ENCODE peak calls at places on chromosomes 5 and 9, in eight cellular contexts. Q is lower leg skin, E is H54, Y is A549, F is transverse colon, O is body of pancreas, C is suprapubic skin, A is IMR-90. U is an unnamed sample.
A peak's percentile ranks its signal among the peaks of the same experiment; 100 is the strongest.

GRCh38 chr5:160444407-160444806 is 22.8 kb downstream of the PTTG1 start:
- DNase-seq in Q (no peak), E (no peak), Y (no peak), F (no peak), O (no peak), C (no peak), A (no peak), U (no peak)

GRCh38 chr5:158390556-158390955 is 531.6 kb upstream of the CLINT1 start:
- DNase-seq in Q (no peak), E (no peak), Y (no peak), F (no peak), O (no peak), C (no peak), A (peak; percentile 87), U (no peak)

GRCh38 chr5:60959156-60959555 is 14.2 kb downstream of the NDUFAF2 start:
- DNase-seq in Q (no peak), E (no peak), Y (peak; percentile 21), F (no peak), O (no peak), C (no peak), A (peak; percentile 40), U (no peak)

GRCh38 chr9:5025416-5025815 is 40.3 kb downstream of the JAK2 start:
- DNase-seq in Q (no peak), E (no peak), Y (no peak), F (no peak), O (no peak), C (no peak), A (peak; percentile 2), U (no peak)

GRCh38 chr9:17800397-17800796 is 221.5 kb downstream of the SH3GL2 start:
- DNase-seq in Q (no peak), E (no peak), Y (no peak), F (no peak), O (no peak), C (no peak), A (no peak), U (no peak)

GRCh38 chr9:137458194-137459146 is 664 bp downstream of the NSMF start:
- DNase-seq in Q (peak; percentile 89), E (no peak), Y (no peak), F (peak; percentile 49), O (peak; percentile 66), C (peak; percentile 79), A (no peak), U (peak; percentile 45)

GRCh38 chr5:28576022-28576421 is 1537.6 kb upstream of the CDH9 start:
- DNase-seq in Q (no peak), E (no peak), Y (peak; percentile 25), F (no peak), O (no peak), C (no peak), A (no peak), U (no peak)

GRCh38 chr5:142783601-142784291 is 13.6 kb downstream of the ARHGAP26 start:
- DNase-seq in Q (peak; percentile 87), E (no peak), Y (no peak), F (no peak), O (peak; percentile 36), C (no peak), A (no peak), U (no peak)

GRCh38 chr5:61327761-61328753 is 4.0 kb upstream of the ZSWIM6 start:
- DNase-seq in Q (no peak), E (peak; percentile 71), Y (peak; percentile 73), F (no peak), O (no peak), C (no peak), A (peak; percentile 95), U (no peak)

DNA sequence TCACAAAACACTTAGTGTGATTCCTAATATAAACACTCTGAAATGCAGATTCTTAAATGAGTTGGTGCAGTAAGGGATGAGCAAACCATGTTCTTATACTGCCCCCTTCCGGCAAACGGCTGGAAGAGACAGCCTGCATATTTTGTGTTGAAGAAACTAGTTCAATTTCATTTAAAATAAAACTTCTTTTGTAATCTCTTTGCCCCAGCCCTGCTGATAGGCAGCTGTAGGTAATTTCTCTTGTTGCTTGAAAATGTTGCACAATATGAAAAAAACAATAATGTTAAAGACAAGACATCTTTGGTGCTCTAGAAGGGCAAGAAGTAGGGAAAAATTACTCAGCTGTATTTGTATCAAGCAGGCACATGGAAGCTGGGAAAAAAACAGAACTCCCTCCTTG is 89.7 kb upstream of the CCNG1 start:
- DNase-seq in Q (no peak), E (peak; percentile 33), Y (peak; percentile 70), F (peak; percentile 50), O (peak; percentile 54), C (no peak), A (peak; percentile 55), U (no peak)
- TF ChIP-seq POLR2A in Q (no peak), E (no peak), Y (no peak), F (no peak), O (no peak), C (no peak), A (no peak), U (no peak)

GRCh38 chr9:6757988-6758417 is 230 bp downstream of the KDM4C start:
- DNase-seq in Q (no peak), E (peak; percentile 89), Y (no peak), F (no peak), O (no peak), C (no peak), A (no peak), U (no peak)
- TF ChIP-seq POLR2A in Q (no peak), E (no peak), Y (no peak), F (no peak), O (no peak), C (no peak), A (no peak), U (peak; percentile 36)

GRCh38 chr5:152551061-152551460 is 146.0 kb upstream of the NMUR2 start:
- DNase-seq in Q (no peak), E (no peak), Y (no peak), F (no peak), O (no peak), C (no peak), A (no peak), U (no peak)

GRCh38 chr5:152560508-152561137 is 155.5 kb upstream of the NMUR2 start:
- DNase-seq in Q (no peak), E (peak; percentile 5), Y (peak; percentile 59), F (peak; percentile 46), O (peak; percentile 67), C (no peak), A (peak; percentile 12), U (peak; percentile 41)

DNA sequence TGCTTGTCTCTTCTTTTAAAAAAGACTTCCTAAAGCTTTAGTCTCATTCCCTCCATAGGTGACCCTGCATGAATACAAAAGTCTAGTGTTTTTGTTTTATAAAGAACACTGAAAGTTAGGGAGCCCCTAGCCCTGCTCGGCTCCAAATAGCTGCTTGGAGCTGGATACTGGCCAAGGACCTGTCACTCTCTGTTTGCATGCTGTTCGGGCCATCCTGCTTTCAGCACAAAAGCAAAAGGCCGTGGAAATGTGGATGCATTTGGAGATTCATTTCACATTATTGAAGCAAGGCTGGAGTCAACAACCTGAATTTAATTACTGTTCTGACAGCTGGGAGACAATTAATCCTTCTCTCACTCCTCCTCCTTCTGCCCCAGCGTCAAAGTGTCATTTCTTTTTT is 151.7 kb upstream of the NMUR2 start:
- DNase-seq in Q (no peak), E (no peak), Y (no peak), F (no peak), O (peak; percentile 7), C (no peak), A (no peak), U (no peak)
- TF ChIP-seq POLR2A in Q (no peak), E (no peak), Y (no peak), F (no peak), O (no peak), C (no peak), A (no peak), U (no peak)

DNA sequence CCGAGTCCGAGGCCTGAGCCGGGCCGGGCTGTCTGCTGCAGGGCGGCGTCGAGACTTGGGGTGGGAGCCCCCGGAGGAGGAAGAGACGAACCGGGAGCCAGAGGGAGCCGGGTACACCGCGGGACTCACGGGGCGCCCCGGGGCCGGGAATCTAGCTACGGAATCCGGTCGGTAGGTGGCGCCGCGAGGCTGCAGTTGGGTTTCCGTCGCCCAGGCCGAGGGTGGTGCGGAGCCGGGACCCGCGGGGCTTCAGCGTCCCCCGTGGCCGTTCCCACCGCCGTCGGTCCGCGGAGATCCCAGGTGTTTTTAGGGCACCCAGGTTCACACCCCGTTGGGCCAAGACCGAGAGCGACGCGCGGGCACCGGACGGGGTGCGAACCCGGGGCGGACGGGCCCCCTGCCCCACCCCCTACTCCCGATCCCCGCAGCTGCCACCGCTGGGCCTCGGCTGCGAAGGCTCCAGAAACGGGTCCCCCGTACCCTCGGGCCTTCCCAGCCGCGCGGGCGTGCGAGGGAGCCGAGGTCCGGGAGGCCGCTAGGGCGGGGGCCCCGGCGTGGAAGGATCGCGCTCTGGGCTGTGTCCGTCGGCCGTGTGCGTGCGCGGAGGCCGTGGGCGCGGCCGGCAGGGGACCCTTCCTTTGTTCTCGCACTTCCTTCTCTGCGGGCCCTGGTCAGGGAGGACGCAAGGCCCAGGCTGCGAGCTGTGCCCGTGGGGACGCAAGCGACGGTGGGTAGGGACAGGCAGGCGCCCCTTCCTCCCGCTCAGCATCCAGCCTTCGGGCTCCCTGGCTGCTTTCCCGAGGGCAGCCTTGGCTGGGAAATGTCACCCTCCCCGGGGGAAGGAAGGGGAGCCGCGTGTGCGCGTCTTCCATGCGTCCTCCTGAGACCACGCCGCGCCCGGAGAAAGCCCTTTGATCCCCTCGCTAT is 146.6 kb downstream of the GAPVD1 start:
- DNase-seq in Q (peak; percentile 95), E (peak; percentile 97), Y (peak; percentile 74), F (peak; percentile 76), O (peak; percentile 66), C (peak; percentile 80), A (peak; percentile 56), U (peak; percentile 86)
- TF ChIP-seq POLR2A in Q (no peak), E (no peak), Y (no peak), F (no peak), O (no peak), C (no peak), A (peak; percentile 51), U (no peak)

GRCh38 chr9:99261923-99262322 is 39.8 kb downstream of the SEC61B start:
- DNase-seq in Q (no peak), E (no peak), Y (no peak), F (no peak), O (no peak), C (no peak), A (no peak), U (no peak)

GRCh38 chr9:99257723-99258364 is 35.8 kb downstream of the SEC61B start:
- DNase-seq in Q (no peak), E (no peak), Y (no peak), F (no peak), O (no peak), C (no peak), A (no peak), U (no peak)

GRCh38 chr9:99262949-99263418 is 40.9 kb downstream of the SEC61B start:
- DNase-seq in Q (no peak), E (no peak), Y (no peak), F (no peak), O (no peak), C (no peak), A (no peak), U (no peak)

GRCh38 chr9:99255651-99256050 is 33.6 kb downstream of the SEC61B start:
- DNase-seq in Q (no peak), E (no peak), Y (no peak), F (no peak), O (no peak), C (no peak), A (no peak), U (no peak)

GRCh38 chr9:99259231-99259918 is 37.3 kb downstream of the SEC61B start:
- DNase-seq in Q (peak; percentile 95), E (peak; percentile 21), Y (no peak), F (peak; percentile 42), O (peak; percentile 90), C (peak; percentile 88), A (no peak), U (peak; percentile 65)
- TF ChIP-seq POLR2A in Q (no peak), E (peak; percentile 39), Y (no peak), F (no peak), O (peak; percentile 77), C (peak; percentile 6), A (no peak), U (peak; percentile 26)

GRCh38 chr9:131500377-131500776 is 2.3 kb upstream of the POMT1 start:
- DNase-seq in Q (no peak), E (no peak), Y (no peak), F (peak; percentile 21), O (no peak), C (no peak), A (no peak), U (no peak)
- TF ChIP-seq POLR2A in Q (no peak), E (no peak), Y (no peak), F (no peak), O (no peak), C (no peak), A (no peak), U (no peak)

U was measured in uterus.